ENCODE peak calls at places on chromosomes 12 and 14, in five cellular contexts. One of them, this sample, is unnamed.

GRCh38 chr12:56720696-56721615 is 4.1 kb downstream of the NACA start:
- DNase-seq in SK-N-SH: no peak
- DNase-seq in GM12878: no peak
- DNase-seq in K562: peak
- DNase-seq in H1: no peak
- DNase-seq in this sample: no peak

GRCh38 chr12:4809449-4810218 is 89.4 kb downstream of the GALNT8 start:
- DNase-seq in SK-N-SH: peak
- DNase-seq in GM12878: no peak
- DNase-seq in K562: no peak
- DNase-seq in H1: peak
- DNase-seq in this sample: no peak

GRCh38 chr12:91577586-91578539 is 395.2 kb upstream of the DCN start:
- DNase-seq in SK-N-SH: peak
- DNase-seq in GM12878: no peak
- DNase-seq in K562: peak
- DNase-seq in H1: no peak
- DNase-seq in this sample: no peak

GRCh38 chr12:16573652-16574077 is 32.3 kb downstream of the LMO3 start:
- DNase-seq in SK-N-SH: no peak
- DNase-seq in GM12878: no peak
- DNase-seq in K562: no peak
- DNase-seq in H1: no peak
- DNase-seq in this sample: peak

GRCh38 chr14:33414041-33414440 is 475.4 kb downstream of the NPAS3 start:
- DNase-seq in SK-N-SH: no peak
- DNase-seq in GM12878: peak
- DNase-seq in K562: peak
- DNase-seq in H1: no peak
- DNase-seq in this sample: no peak

GRCh38 chr12:52356031-52356761 is 11.1 kb downstream of the KRT85 start:
- DNase-seq in SK-N-SH: no peak
- DNase-seq in GM12878: no peak
- DNase-seq in K562: no peak
- DNase-seq in H1: no peak
- DNase-seq in this sample: no peak

GRCh38 chr12:44019118-44019517 is 183.2 kb downstream of the TMEM117 start:
- DNase-seq in SK-N-SH: no peak
- DNase-seq in GM12878: no peak
- DNase-seq in K562: no peak
- DNase-seq in H1: no peak
- DNase-seq in this sample: no peak

GRCh38 chr12:57230381-57231155 is 1.1 kb downstream of the SHMT2 start:
- DNase-seq in SK-N-SH: no peak
- DNase-seq in GM12878: no peak
- DNase-seq in K562: no peak
- DNase-seq in H1: no peak
- DNase-seq in this sample: peak

GRCh38 chr12:53604581-53604980 is 21.6 kb downstream of the ATF7 start:
- DNase-seq in SK-N-SH: no peak
- DNase-seq in GM12878: no peak
- DNase-seq in K562: no peak
- DNase-seq in H1: no peak
- DNase-seq in this sample: no peak

GRCh38 chr12:132228535-132229422 is 84.5 kb downstream of the NOC4L start:
- DNase-seq in SK-N-SH: no peak
- DNase-seq in GM12878: no peak
- DNase-seq in K562: no peak
- DNase-seq in H1: no peak
- DNase-seq in this sample: no peak

GRCh38 chr14:44081146-44081545 is 425.9 kb downstream of the FSCB start:
- DNase-seq in SK-N-SH: no peak
- DNase-seq in GM12878: no peak
- DNase-seq in K562: no peak
- DNase-seq in H1: no peak
- DNase-seq in this sample: no peak

GRCh38 chr14:74866708-74867389 is 9.1 kb downstream of the PROX2 start:
- DNase-seq in SK-N-SH: no peak
- DNase-seq in GM12878: no peak
- DNase-seq in K562: no peak
- DNase-seq in H1: no peak
- DNase-seq in this sample: no peak

GRCh38 chr14:99234982-99235491 is 37.0 kb downstream of the BCL11B start:
- DNase-seq in SK-N-SH: no peak
- DNase-seq in GM12878: no peak
- DNase-seq in K562: no peak
- DNase-seq in H1: peak
- DNase-seq in this sample: no peak

GRCh38 chr12:7206691-7207090 is 17.2 kb downstream of the PEX5 start:
- DNase-seq in SK-N-SH: no peak
- DNase-seq in GM12878: no peak
- DNase-seq in K562: no peak
- DNase-seq in H1: no peak
- DNase-seq in this sample: no peak

GRCh38 chr14:100783630-100784321 is 42.1 kb upstream of the MEG3 start:
- DNase-seq in SK-N-SH: peak
- DNase-seq in GM12878: no peak
- DNase-seq in K562: no peak
- DNase-seq in H1: no peak
- DNase-seq in this sample: no peak

GRCh38 chr12:126389215-126389841 is 1324.1 kb downstream of the AACS start:
- DNase-seq in SK-N-SH: no peak
- DNase-seq in GM12878: no peak
- DNase-seq in K562: no peak
- DNase-seq in H1: no peak
- DNase-seq in this sample: no peak

GRCh38 chr12:39240573-39240972 is 202.3 kb downstream of the KIF21A start:
- DNase-seq in SK-N-SH: no peak
- DNase-seq in GM12878: no peak
- DNase-seq in K562: no peak
- DNase-seq in H1: no peak
- DNase-seq in this sample: no peak

GRCh38 chr12:78402366-78403134 is 462.0 kb upstream of the SYT1 start:
- DNase-seq in SK-N-SH: peak
- DNase-seq in GM12878: no peak
- DNase-seq in K562: no peak
- DNase-seq in H1: no peak
- DNase-seq in this sample: no peak

GRCh38 chr14:54681819-54682261 is 114.9 kb downstream of the SAMD4A start:
- DNase-seq in SK-N-SH: peak
- DNase-seq in GM12878: no peak
- DNase-seq in K562: peak
- DNase-seq in H1: no peak
- DNase-seq in this sample: no peak

GRCh38 chr12:122946690-122947271 is 19.5 kb downstream of the ABCB9 start:
- DNase-seq in SK-N-SH: no peak
- DNase-seq in GM12878: peak
- DNase-seq in K562: peak
- DNase-seq in H1: no peak
- DNase-seq in this sample: peak

GRCh38 chr12:113007166-113007565 is 28.8 kb downstream of the OAS2 start:
- DNase-seq in SK-N-SH: no peak
- DNase-seq in GM12878: no peak
- DNase-seq in K562: no peak
- DNase-seq in H1: no peak
- DNase-seq in this sample: peak

GRCh38 chr12:106189341-106189740 is 50.6 kb upstream of the NUAK1 start:
- DNase-seq in SK-N-SH: no peak
- DNase-seq in GM12878: no peak
- DNase-seq in K562: no peak
- DNase-seq in H1: no peak
- DNase-seq in this sample: no peak

GRCh38 chr12:7259060-7259459 is 44.8 kb upstream of the ACSM4 start:
- DNase-seq in SK-N-SH: no peak
- DNase-seq in GM12878: no peak
- DNase-seq in K562: no peak
- DNase-seq in H1: no peak
- DNase-seq in this sample: no peak

GRCh38 chr14:99529899-99530298 is 48.7 kb downstream of the CCNK start:
- DNase-seq in SK-N-SH: no peak
- DNase-seq in GM12878: no peak
- DNase-seq in K562: no peak
- DNase-seq in H1: no peak
- DNase-seq in this sample: no peak

GRCh38 chr12:42070056-42070455 is 74.6 kb downstream of the GXYLT1 start:
- DNase-seq in SK-N-SH: no peak
- DNase-seq in GM12878: no peak
- DNase-seq in K562: no peak
- DNase-seq in H1: no peak
- DNase-seq in this sample: no peak

GRCh38 chr12:124487834-124488165 is 79.6 kb downstream of the NCOR2 start:
- DNase-seq in SK-N-SH: no peak
- DNase-seq in GM12878: no peak
- DNase-seq in K562: no peak
- DNase-seq in H1: no peak
- DNase-seq in this sample: no peak

GRCh38 chr12:60071759-60072191 is 475.9 kb downstream of the SLC16A7 start:
- DNase-seq in SK-N-SH: no peak
- DNase-seq in GM12878: no peak
- DNase-seq in K562: no peak
- DNase-seq in H1: no peak
- DNase-seq in this sample: no peak

DNA sequence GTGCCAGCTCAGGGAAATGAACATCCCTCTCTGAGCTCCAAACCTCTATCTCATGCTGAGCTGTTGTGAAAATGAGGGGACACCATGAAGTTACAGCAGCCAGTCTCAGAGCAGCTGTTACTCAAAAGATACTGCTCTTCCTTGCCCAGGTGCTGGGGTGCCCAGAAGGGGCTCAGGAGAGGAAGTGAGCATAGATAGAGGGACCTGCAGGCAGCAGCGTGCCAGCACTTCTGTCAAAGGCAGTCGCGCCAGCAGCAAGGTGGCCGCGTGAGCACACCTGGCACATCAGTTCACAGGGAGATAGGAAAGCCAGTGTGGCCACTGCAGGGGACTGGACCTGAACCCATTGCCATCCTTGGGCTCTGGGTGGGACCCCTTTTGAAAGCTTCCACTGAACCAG is 27.8 kb downstream of the C14orf132 start:
- DNase-seq in SK-N-SH: no peak
- DNase-seq in GM12878: no peak
- DNase-seq in K562: no peak
- DNase-seq in H1: no peak
- DNase-seq in this sample: no peak
- TF ChIP-seq USF2 in SK-N-SH: no peak
- TF ChIP-seq USF2 in GM12878: no peak
- TF ChIP-seq USF2 in K562: no peak
- TF ChIP-seq USF2 in H1: no peak
- TF ChIP-seq USF2 in this sample: no peak

GRCh38 chr12:1117970-1118563 is 127.0 kb downstream of the ERC1 start:
- DNase-seq in SK-N-SH: peak
- DNase-seq in GM12878: no peak
- DNase-seq in K562: peak
- DNase-seq in H1: peak
- DNase-seq in this sample: peak

GRCh38 chr12:1117371-1117770 is 126.3 kb downstream of the ERC1 start:
- DNase-seq in SK-N-SH: no peak
- DNase-seq in GM12878: no peak
- DNase-seq in K562: no peak
- DNase-seq in H1: no peak
- DNase-seq in this sample: no peak

GRCh38 chr12:1115471-1116242 is 124.6 kb downstream of the ERC1 start:
- DNase-seq in SK-N-SH: no peak
- DNase-seq in GM12878: no peak
- DNase-seq in K562: no peak
- DNase-seq in H1: no peak
- DNase-seq in this sample: no peak
- TF ChIP-seq GABPA in SK-N-SH: no peak
- TF ChIP-seq GABPA in GM12878: no peak
- TF ChIP-seq GABPA in K562: no peak
- TF ChIP-seq GABPA in H1: no peak
- TF ChIP-seq GABPA in this sample: no peak

GRCh38 chr12:28390716-28391452 is 200.6 kb downstream of the CCDC91 start:
- DNase-seq in SK-N-SH: no peak
- DNase-seq in GM12878: no peak
- DNase-seq in K562: no peak
- DNase-seq in H1: no peak
- DNase-seq in this sample: no peak
- TF ChIP-seq USF2 in SK-N-SH: no peak
- TF ChIP-seq USF2 in GM12878: no peak
- TF ChIP-seq USF2 in K562: no peak
- TF ChIP-seq USF2 in H1: no peak
- TF ChIP-seq USF2 in this sample: no peak

DNA sequence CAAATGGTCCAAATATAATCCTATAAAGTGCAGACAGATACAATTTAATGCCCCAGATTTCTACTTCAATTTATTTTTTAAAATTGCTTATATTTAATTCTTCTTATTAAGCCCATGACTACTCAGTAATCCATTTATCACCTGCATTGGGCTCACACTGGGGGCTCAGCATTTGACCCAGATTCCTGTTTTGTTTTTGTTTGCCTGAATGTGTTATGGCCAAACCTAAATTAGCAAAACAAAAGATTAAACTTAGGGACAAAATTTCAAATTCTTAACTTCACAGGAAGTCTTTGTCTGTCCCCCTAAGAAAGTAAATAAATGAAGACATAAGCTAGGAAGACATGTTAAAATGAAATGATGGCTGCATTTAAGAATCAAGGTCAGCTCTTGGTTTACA is 322.3 kb downstream of the RMST start:
- DNase-seq in SK-N-SH: no peak
- DNase-seq in GM12878: no peak
- DNase-seq in K562: no peak
- DNase-seq in H1: no peak
- DNase-seq in this sample: no peak
- TF ChIP-seq GABPA in SK-N-SH: no peak
- TF ChIP-seq GABPA in GM12878: no peak
- TF ChIP-seq GABPA in K562: no peak
- TF ChIP-seq GABPA in H1: no peak
- TF ChIP-seq GABPA in this sample: no peak

GRCh38 chr14:104280902-104281767 is 142.7 kb downstream of the KIF26A start:
- DNase-seq in SK-N-SH: no peak
- DNase-seq in GM12878: no peak
- DNase-seq in K562: no peak
- DNase-seq in H1: peak
- DNase-seq in this sample: no peak

GRCh38 chr14:104278214-104278534 is 139.8 kb downstream of the KIF26A start:
- DNase-seq in SK-N-SH: no peak
- DNase-seq in GM12878: no peak
- DNase-seq in K562: no peak
- DNase-seq in H1: peak
- DNase-seq in this sample: no peak

GRCh38 chr14:104281768-104282301 is 143.4 kb downstream of the KIF26A start:
- DNase-seq in SK-N-SH: no peak
- DNase-seq in GM12878: no peak
- DNase-seq in K562: no peak
- DNase-seq in H1: peak
- DNase-seq in this sample: no peak

GRCh38 chr14:104282332-104283196 is 144.2 kb downstream of the KIF26A start:
- DNase-seq in SK-N-SH: no peak
- DNase-seq in GM12878: no peak
- DNase-seq in K562: no peak
- DNase-seq in H1: no peak
- DNase-seq in this sample: no peak

GRCh38 chr14:104280085-104280901 is 141.9 kb downstream of the KIF26A start:
- DNase-seq in SK-N-SH: no peak
- DNase-seq in GM12878: no peak
- DNase-seq in K562: no peak
- DNase-seq in H1: peak
- DNase-seq in this sample: no peak
- TF ChIP-seq USF2 in SK-N-SH: no peak
- TF ChIP-seq USF2 in GM12878: no peak
- TF ChIP-seq USF2 in K562: no peak
- TF ChIP-seq USF2 in H1: no peak
- TF ChIP-seq USF2 in this sample: no peak